ENCODE peak calls at places on chromosomes 6 and 20, in four cellular contexts. G is A549, V is K562, I is GM12878. D is an unnamed sample.

GRCh38 chr20:33915726-33916331 is 77.9 kb upstream of the RALY start:
- DNase-seq in V (peak), G (peak), I (no peak), D (peak)

GRCh38 chr6:35736293-35736894 is 438 bp upstream of the ARMC12 start:
- DNase-seq in G (peak), V (peak), I (no peak), D (peak)

GRCh38 chr20:35263609-35264223 is 14.2 kb downstream of the MMP24OS start:
- DNase-seq in G (peak), V (no peak), I (no peak), D (peak)

GRCh38 chr20:37305079-37305478 is 15.6 kb downstream of the MANBAL start:
- DNase-seq in V (no peak), I (no peak), G (no peak), D (no peak)

GRCh38 chr6:2783188-2783957 is 18.2 kb downstream of the WRNIP1 start:
- DNase-seq in V (peak), G (no peak), I (no peak), D (no peak)

GRCh38 chr6:8435845-8436168 is 462 bp upstream of the SLC35B3 start:
- DNase-seq in G (no peak), I (no peak), V (no peak), D (no peak)

GRCh38 chr6:161301338-161301737 is 27.5 kb upstream of the AGPAT4 start:
- DNase-seq in I (no peak), V (no peak), G (no peak), D (no peak)

GRCh38 chr6:119348308-119349040 is 1.1 kb downstream of the MAN1A1 start:
- DNase-seq in V (peak), I (no peak), G (no peak), D (peak)

GRCh38 chr6:73451166-73452106 is 661 bp downstream of the CGAS start:
- DNase-seq in V (no peak), G (peak), I (no peak), D (no peak)

GRCh38 chr6:142846459-142846831 is 98.5 kb downstream of the HIVEP2 start:
- DNase-seq in G (no peak), I (no peak), V (no peak), D (no peak)

GRCh38 chr20:49729780-49730179 is 16.1 kb upstream of the B4GALT5 start:
- DNase-seq in G (no peak), V (no peak), I (no peak), D (no peak)

GRCh38 chr6:34914358-34914757 is 25.3 kb downstream of the ANKS1A start:
- DNase-seq in I (no peak), V (no peak), G (no peak), D (no peak)

GRCh38 chr6:111980168-111980567 is 73.7 kb upstream of the CCN6 start:
- DNase-seq in V (no peak), G (no peak), I (no peak), D (no peak)

GRCh38 chr6:89495961-89496535 is 63.1 kb downstream of the ANKRD6 start:
- DNase-seq in V (peak), G (no peak), I (no peak), D (no peak)

GRCh38 chr6:21753571-21754108 is 160.1 kb downstream of the SOX4 start:
- DNase-seq in V (no peak), I (no peak), G (peak), D (no peak)

GRCh38 chr20:35491823-35492222 is 36.4 kb downstream of the CEP250 start:
- DNase-seq in V (no peak), I (no peak), G (no peak), D (no peak)

GRCh38 chr20:44646023-44646640 is 5.4 kb downstream of the ADA start:
- DNase-seq in I (peak), G (no peak), V (no peak), D (no peak)

GRCh38 chr20:11851646-11852045 is 66.0 kb upstream of the BTBD3 start:
- DNase-seq in I (no peak), G (no peak), V (no peak), D (no peak)

GRCh38 chr20:20658871-20659415 is 53.5 kb downstream of the RALGAPA2 start:
- DNase-seq in G (no peak), I (no peak), V (no peak), D (no peak)

GRCh38 chr6:145352382-145353080 is 382.8 kb downstream of the EPM2A start:
- DNase-seq in G (no peak), V (no peak), I (no peak), D (no peak)

GRCh38 chr20:44123251-44123650 is 63.7 kb downstream of the JPH2 start:
- DNase-seq in V (no peak), I (no peak), G (no peak), D (no peak)

GRCh38 chr6:134701301-134701700 is 248.6 kb downstream of the ALDH8A1 start:
- DNase-seq in G (no peak), I (no peak), V (no peak), D (no peak)

GRCh38 chr6:27767851-27768250 is 144.3 kb downstream of the OR2B2 start:
- DNase-seq in I (no peak), G (no peak), V (no peak), D (no peak)

GRCh38 chr20:4470375-4470774 is 251.3 kb upstream of the PRND start:
- DNase-seq in V (no peak), G (no peak), I (no peak), D (no peak)

GRCh38 chr6:26025047-26025893 is 62.0 kb upstream of the HFE start:
- DNase-seq in I (no peak), G (peak), V (peak), D (peak)

GRCh38 chr6:30327232-30327746 is 562 bp downstream of the TRIM39 start:
- DNase-seq in V (no peak), G (no peak), I (peak), D (no peak)

GRCh38 chr6:11202513-11203305 is 29.8 kb downstream of the NEDD9 start:
- DNase-seq in G (no peak), V (no peak), I (no peak), D (peak)

GRCh38 chr20:22796465-22797077 is 212.2 kb upstream of the FOXA2 start:
- DNase-seq in V (no peak), G (peak), I (no peak), D (no peak)

DNA sequence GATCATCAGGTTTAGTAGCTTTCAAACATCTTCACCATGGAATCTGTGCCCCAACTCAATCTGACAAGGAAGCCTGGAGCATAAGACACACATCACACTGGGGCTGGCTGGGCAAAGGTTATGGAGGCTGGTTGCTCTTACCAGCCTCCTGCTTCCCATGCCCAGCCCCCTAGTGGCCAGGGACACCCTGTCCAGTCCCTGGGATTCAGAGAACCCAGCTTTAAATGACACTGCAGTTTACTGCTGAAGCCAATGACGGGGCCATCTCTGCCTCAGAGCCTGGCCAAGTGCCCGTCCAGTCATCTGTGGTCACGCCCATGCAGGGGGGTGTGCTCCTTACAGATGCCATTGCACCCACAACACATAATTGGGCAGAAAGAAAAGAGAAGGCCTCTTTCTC is 272.9 kb downstream of the SMOC2 start:
- DNase-seq in G (peak), V (peak), I (no peak), D (peak)
- TF ChIP-seq RFX5 in G (no peak), V (no peak), I (no peak), D (no peak)

GRCh38 chr6:72175936-72176335 is 289.6 kb downstream of the RIMS1 start:
- DNase-seq in I (no peak), V (no peak), G (no peak), D (no peak)
- TF ChIP-seq CHD2 in I (no peak), V (no peak), G (no peak), D (no peak)

DNA sequence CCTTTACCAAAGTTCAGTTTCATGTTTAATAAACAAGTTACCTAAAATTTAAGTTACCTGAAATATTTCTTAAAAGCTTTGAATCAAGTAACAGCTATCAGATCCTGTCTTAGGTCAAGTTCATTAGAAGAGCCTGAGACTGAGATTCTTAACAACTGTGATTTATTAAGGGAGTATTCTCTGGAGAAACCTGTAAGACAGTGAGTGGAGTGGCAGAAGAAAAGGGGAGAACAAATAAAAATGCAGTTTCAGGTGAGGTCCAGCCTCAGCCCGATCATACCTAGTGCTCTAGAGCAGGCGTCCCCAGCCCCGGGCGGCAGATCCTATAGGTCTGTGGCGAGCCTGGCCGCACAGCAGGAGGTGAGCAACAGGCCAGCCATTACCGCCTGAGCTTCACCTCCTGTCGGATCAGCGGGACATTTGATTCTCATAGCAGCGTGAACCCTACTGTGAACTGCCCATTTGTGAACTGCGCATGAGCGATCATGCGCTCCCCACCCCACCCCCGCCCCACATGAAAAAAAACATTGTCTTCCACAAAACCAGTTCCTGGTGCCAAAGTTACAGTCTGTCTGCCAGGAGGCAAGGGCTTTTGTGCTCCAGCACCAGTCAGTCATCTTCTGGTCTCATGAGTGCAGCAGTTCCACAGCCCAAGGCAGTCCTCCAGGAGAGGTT is 59.2 kb upstream of the ADGRB3 start:
- DNase-seq in G (peak), I (no peak), V (peak), D (no peak)
- TF ChIP-seq ESRRA in G (no peak), I (no peak), V (no peak), D (no peak)

GRCh38 chr6:122838060-122838780 is 49.2 kb downstream of the SMPDL3A start:
- DNase-seq in G (peak), V (no peak), I (no peak), D (peak)
- TF ChIP-seq RFX5 in G (no peak), V (no peak), I (no peak), D (no peak)

GRCh38 chr6:156781882-156782631 is 4.9 kb downstream of the ARID1B start:
- DNase-seq in V (no peak), G (no peak), I (no peak), D (no peak)

GRCh38 chr6:156780962-156781705 is 4.0 kb downstream of the ARID1B start:
- DNase-seq in V (no peak), G (no peak), I (no peak), D (no peak)

GRCh38 chr6:156778615-156779205 is 1.5 kb downstream of the ARID1B start:
- DNase-seq in V (peak), I (no peak), G (peak), D (peak)

GRCh38 chr6:156779206-156780116 is 2.3 kb downstream of the ARID1B start:
- DNase-seq in I (no peak), V (peak), G (peak), D (peak)

GRCh38 chr6:156780117-156780641 is 3.0 kb downstream of the ARID1B start:
- DNase-seq in G (peak), V (peak), I (peak), D (peak)
- TF ChIP-seq CHD2 in G (no peak), V (no peak), I (no peak), D (no peak)

DNA sequence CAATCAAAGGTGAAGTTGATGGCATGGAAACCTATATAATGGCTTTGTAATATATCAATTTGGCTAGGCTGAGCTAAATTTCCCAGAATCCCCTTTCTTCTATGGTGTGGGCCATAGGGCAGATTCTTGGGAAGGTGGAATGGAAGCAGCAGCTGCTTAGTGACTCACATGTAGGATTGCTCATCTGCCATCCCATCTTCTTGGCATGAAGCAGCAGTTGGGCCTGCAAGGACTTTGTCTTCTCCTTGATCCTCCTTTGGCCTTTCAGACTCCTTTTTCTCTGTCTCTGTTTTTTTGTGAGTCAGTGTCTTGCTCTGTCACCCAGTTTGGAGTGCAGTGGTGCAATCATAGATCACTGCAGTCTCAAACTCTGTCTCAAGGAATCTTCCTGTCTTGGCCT is 52.6 kb upstream of the CEP162 start:
- DNase-seq in G (peak), I (no peak), V (no peak), D (no peak)
- TF ChIP-seq ESRRA in G (no peak), I (no peak), V (no peak), D (no peak)

DNA sequence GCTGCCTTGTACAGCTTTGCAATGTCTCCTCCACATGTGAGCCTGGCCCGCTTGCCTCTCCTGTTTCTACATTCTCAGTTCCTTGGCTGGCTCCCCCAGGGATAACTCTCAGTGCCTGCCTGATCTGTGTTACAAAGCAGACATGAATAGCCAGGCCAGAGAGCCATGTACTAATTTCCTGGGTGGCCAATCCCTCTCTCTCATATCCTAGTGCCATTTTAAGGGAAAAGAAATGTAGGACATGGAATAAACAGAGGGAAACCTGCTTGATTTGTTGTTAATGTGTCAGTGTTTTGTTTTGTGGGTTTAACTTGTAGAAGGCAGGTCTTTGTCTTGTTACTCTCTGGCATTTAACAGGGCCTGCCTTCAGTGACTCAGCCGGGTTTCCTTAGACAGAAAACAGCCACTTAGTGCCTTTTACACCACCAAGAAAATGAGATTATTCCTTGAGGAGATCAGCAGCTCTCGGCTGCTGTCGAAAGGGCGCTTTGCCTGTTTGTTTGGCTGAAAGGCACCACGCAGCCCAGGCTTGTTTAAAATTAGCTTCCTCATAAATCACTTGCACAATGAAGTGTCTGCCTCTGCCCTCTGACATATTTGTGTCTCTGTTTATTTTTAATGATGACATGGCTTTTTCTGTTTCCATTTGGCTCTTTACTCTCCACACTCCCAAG is 702.7 kb downstream of the MAFB start:
- DNase-seq in G (peak), V (no peak), I (no peak), D (no peak)
- TF ChIP-seq RFX5 in G (no peak), V (no peak), I (no peak), D (no peak)